ENCODE peak calls at places on chromosomes 13 and 19, in nine cellular contexts. H is stimulated activated CD4-positive, alpha-beta T cell treated with anti-CD3 and anti-CD28 coated beads, Interleukin-4, amount 100 ng/mL, for 24 hours; Z is GM10248; E is NCI-H1694 treated with DMSO at 0.1 percent for 48 hours; N is SK-N-SH; V is SW480; O is activated CD8-positive, alpha-beta memory T cell treated with anti-CD3 and anti-CD28 coated beads for 1 hour; S is NCI-H510A treated with DMSO at 0.1 percent for 48 hours; R is AG09309. C is an unnamed sample.
A peak's percentile ranks its signal among the peaks of the same experiment; 100 is the strongest.

GRCh38 chr13:38564751-38565150 is 122.1 kb upstream of the FREM2 start:
- DNase-seq in H (no peak), E (no peak), N (no peak), V (peak; percentile 42), R (no peak), O (no peak), S (no peak), Z (no peak), C (no peak)

GRCh38 chr19:16380314-16380695 is 55.7 kb downstream of the KLF2 start:
- DNase-seq in E (no peak), H (no peak), R (no peak), N (no peak), O (no peak), Z (no peak), S (no peak), V (no peak), C (no peak)

GRCh38 chr13:112972867-112973576 is 4.0 kb downstream of the MCF2L start:
- DNase-seq in S (peak; percentile 41), V (no peak), N (no peak), Z (no peak), E (no peak), R (no peak), H (no peak), O (no peak), C (no peak)

GRCh38 chr13:21231426-21231945 is 55.0 kb downstream of the MRPL57 start:
- DNase-seq in N (peak; percentile 27), E (no peak), Z (no peak), S (no peak), H (no peak), O (no peak), R (no peak), V (no peak), C (no peak)

GRCh38 chr19:5889288-5889971 is 14.2 kb downstream of the NDUFA11 start:
- DNase-seq in R (no peak), V (no peak), O (no peak), E (no peak), Z (no peak), H (no peak), S (no peak), N (peak; percentile 38), C (no peak)

GRCh38 chr13:60441761-60442160 is 44.7 kb downstream of the TDRD3 start:
- DNase-seq in Z (no peak), O (no peak), R (no peak), E (no peak), H (no peak), N (no peak), S (no peak), V (no peak), C (no peak)

GRCh38 chr19:13078897-13079541 is 23.6 kb downstream of the LYL1 start:
- DNase-seq in O (no peak), N (no peak), R (no peak), S (no peak), V (no peak), E (peak; percentile 35), Z (no peak), H (no peak), C (no peak)

GRCh38 chr13:98575876-98576214 is 1.1 kb downstream of the STK24 start:
- DNase-seq in N (no peak), H (no peak), O (no peak), V (no peak), S (no peak), Z (no peak), R (no peak), E (no peak), C (no peak)

GRCh38 chr19:18194554-18195238 is 1.7 kb downstream of the MPV17L2 start:
- DNase-seq in S (no peak), V (no peak), E (no peak), H (peak; percentile 22), R (no peak), O (no peak), N (peak; percentile 88), Z (peak; percentile 58), C (no peak)

GRCh38 chr19:47005164-47005641 is 14.4 kb upstream of the NPAS1 start:
- DNase-seq in O (no peak), E (no peak), N (no peak), V (peak; percentile 56), Z (no peak), R (no peak), S (no peak), H (no peak), C (no peak)

GRCh38 chr13:37345869-37346268 is 240.4 kb upstream of the CSNK1A1L start:
- DNase-seq in V (peak; percentile 64), Z (no peak), N (no peak), R (no peak), E (no peak), S (no peak), H (no peak), O (no peak), C (no peak)

GRCh38 chr13:23497186-23497585 is 63.7 kb upstream of the SACS start:
- DNase-seq in V (no peak), R (no peak), O (no peak), H (no peak), E (no peak), S (no peak), Z (no peak), N (no peak), C (no peak)

GRCh38 chr19:12880551-12881171 is 588 bp downstream of the DNASE2 start:
- DNase-seq in V (peak; percentile 34), S (no peak), H (peak; percentile 16), Z (no peak), O (no peak), E (no peak), N (no peak), R (no peak), C (peak; percentile 28)

GRCh38 chr13:42594577-42595571 is 20.9 kb downstream of the TNFSF11 start:
- DNase-seq in E (peak; percentile 49), R (peak; percentile 33), Z (peak; percentile 69), N (peak; percentile 58), V (peak; percentile 58), S (peak; percentile 8), O (no peak), H (peak; percentile 62), C (no peak)

GRCh38 chr13:75468098-75468497 is 13.9 kb downstream of the TBC1D4 start:
- DNase-seq in O (no peak), E (no peak), V (no peak), R (no peak), N (no peak), S (no peak), Z (no peak), H (no peak), C (no peak)

GRCh38 chr19:39746836-39747529 is 9.2 kb upstream of the CLC start:
- DNase-seq in V (peak; percentile 29), E (no peak), Z (no peak), H (no peak), R (no peak), N (no peak), O (no peak), S (no peak), C (no peak)

GRCh38 chr19:45098521-45099464 is 5.8 kb downstream of the PPP1R37 start:
- DNase-seq in S (no peak), E (peak; percentile 43), V (no peak), N (no peak), R (no peak), O (no peak), H (no peak), Z (no peak), C (peak; percentile 48)

GRCh38 chr13:33691980-33692379 is 126.0 kb upstream of the RFC3 start:
- DNase-seq in S (no peak), N (no peak), Z (no peak), E (no peak), R (no peak), V (no peak), O (no peak), H (no peak), C (no peak)

GRCh38 chr13:35966024-35966423 is 165.2 kb downstream of the DCLK1 start:
- DNase-seq in E (no peak), V (no peak), S (no peak), H (no peak), O (no peak), Z (no peak), N (no peak), R (no peak), C (no peak)

GRCh38 chr13:111639196-111639705 is 318.8 kb downstream of the TEX29 start:
- DNase-seq in E (no peak), Z (no peak), S (no peak), H (no peak), V (no peak), O (no peak), N (no peak), R (no peak), C (no peak)

GRCh38 chr19:53782698-53783097 is 41.4 kb downstream of the NLRP12 start:
- DNase-seq in Z (no peak), E (no peak), V (no peak), N (no peak), O (no peak), H (no peak), S (no peak), R (no peak), C (no peak)

GRCh38 chr19:1470864-1471513 is 8.0 kb downstream of the C19orf25 start:
- DNase-seq in S (no peak), N (no peak), V (peak; percentile 60), E (no peak), H (no peak), Z (no peak), O (no peak), R (no peak), C (no peak)

GRCh38 chr19:5826531-5827341 is 12.8 kb downstream of the FUT6 start:
- DNase-seq in E (peak; percentile 42), N (peak; percentile 83), O (no peak), H (no peak), Z (peak; percentile 45), R (no peak), V (peak; percentile 92), S (peak; percentile 98), C (no peak)

GRCh38 chr13:113977976-113978375 is 4.1 kb upstream of the C13orf46 start:
- DNase-seq in E (no peak), H (no peak), V (no peak), N (no peak), Z (no peak), S (no peak), O (no peak), R (no peak), C (no peak)

GRCh38 chr13:54373211-54373610 is 1344.6 kb downstream of the OLFM4 start:
- DNase-seq in N (no peak), O (no peak), R (no peak), E (peak; percentile 80), Z (no peak), S (no peak), H (no peak), V (peak; percentile 3), C (no peak)

GRCh38 chr13:57925250-57925649 is 293.7 kb downstream of the PCDH17 start:
- DNase-seq in Z (no peak), V (peak; percentile 9), R (no peak), S (no peak), H (no peak), E (no peak), O (no peak), N (no peak), C (no peak)

GRCh38 chr19:30360378-30361106 is 11.6 kb upstream of the ZNF536 start:
- DNase-seq in N (peak; percentile 85), H (no peak), O (no peak), R (no peak), V (no peak), E (no peak), Z (no peak), S (no peak), C (no peak)

GRCh38 chr19:16066611-16067104 is 9.6 kb upstream of the TPM4 start:
- DNase-seq in V (peak; percentile 67), O (no peak), N (peak; percentile 62), R (no peak), Z (peak; percentile 63), H (peak; percentile 65), S (no peak), E (no peak), C (no peak)

GRCh38 chr13:98529171-98529570 is 47.7 kb downstream of the STK24 start:
- DNase-seq in N (no peak), R (no peak), S (no peak), Z (no peak), H (no peak), O (no peak), E (no peak), V (no peak), C (no peak)

GRCh38 chr13:102897371-102898138 is 51.7 kb downstream of the ERCC5 start:
- DNase-seq in H (no peak), Z (no peak), S (no peak), N (no peak), E (no peak), O (no peak), V (no peak), R (no peak), C (no peak)

GRCh38 chr13:77535448-77535847 is at the start of gene SCEL:
- DNase-seq in V (peak; percentile 70), H (no peak), O (no peak), Z (no peak), R (no peak), N (no peak), E (no peak), S (no peak), C (no peak)

C was measured in cerebellar nuclear complex.